ENCODE peak calls at places on chromosomes 5 and 9, in eight cellular contexts. F is head of caudate nucleus, B is T-helper 9 cell, W is fibroblast of the aortic adventitia, A is HTR-8/SVneo, S is germinal center, X is DMS 273 treated with DMSO at 0.1 percent for 48 hours, I is H7. R is an unnamed sample.

GRCh38 chr5:163260471-163260870 is 176.9 kb upstream of the CCNG1 start:
- DNase-seq in F (peak; percentile 10), B (no peak), W (no peak), A (no peak), S (no peak), X (no peak), I (no peak), R (no peak)

GRCh38 chr5:79511945-79512493 is 1.9 kb downstream of the HOMER1 start:
- DNase-seq in F (no peak), B (no peak), W (no peak), A (no peak), S (no peak), X (no peak), I (no peak), R (no peak)

GRCh38 chr9:122580360-122580759 is 2.8 kb downstream of the OR1L8 start:
- DNase-seq in F (no peak), B (no peak), W (peak; percentile 71), A (peak; percentile 41), S (no peak), X (no peak), I (no peak), R (no peak)

GRCh38 chr5:34957857-34958690 is 28.7 kb downstream of the DNAJC21 start:
- DNase-seq in F (no peak), B (no peak), W (peak; percentile 42), A (peak; percentile 67), S (peak; percentile 7), X (no peak), I (peak; percentile 72), R (peak; percentile 5)

GRCh38 chr9:110977259-110977709 is 61.0 kb downstream of the LPAR1 start:
- DNase-seq in F (no peak), B (no peak), W (peak; percentile 87), A (no peak), S (no peak), X (peak; percentile 31), I (no peak), R (peak; percentile 51)

GRCh38 chr5:112604741-112605390 is 132.8 kb upstream of the APC start:
- DNase-seq in F (peak; percentile 13), B (no peak), W (no peak), A (no peak), S (peak; percentile 12), X (peak; percentile 2), I (peak; percentile 22), R (no peak)

GRCh38 chr5:125311743-125312142 is 565.3 kb upstream of the ZNF608 start:
- DNase-seq in F (no peak), B (no peak), W (peak; percentile 93), A (peak; percentile 56), S (no peak), X (no peak), I (no peak), R (peak; percentile 35)

GRCh38 chr5:10377081-10377480 is 23.6 kb downstream of the MARCHF6 start:
- DNase-seq in F (no peak), B (no peak), W (no peak), A (no peak), S (no peak), X (no peak), I (no peak), R (no peak)

GRCh38 chr5:91178461-91178860 is 204.7 kb downstream of the ARRDC3 start:
- DNase-seq in F (no peak), B (no peak), W (peak; percentile 67), A (no peak), S (no peak), X (no peak), I (no peak), R (no peak)